ENCODE peak calls at places on chromosome 1, in eight cellular contexts. One of them, this sample, is unnamed.

GRCh38 chr1:221487781-221488520 is 253.9 kb downstream of the DUSP10 start:
- DNase-seq in GM23338: no peak
- DNase-seq in spleen: no peak
- DNase-seq in choroid plexus epithelial cell: peak; percentile 88
- DNase-seq in cardiac fibroblast: peak; percentile 22
- DNase-seq in suprapubic skin: no peak
- DNase-seq in GM12865: no peak
- DNase-seq in breast epithelium: no peak
- DNase-seq in this sample: peak; percentile 65

GRCh38 chr1:164587617-164588367 is 28.8 kb downstream of the PBX1 start:
- DNase-seq in GM23338: no peak
- DNase-seq in spleen: no peak
- DNase-seq in choroid plexus epithelial cell: no peak
- DNase-seq in cardiac fibroblast: no peak
- DNase-seq in suprapubic skin: no peak
- DNase-seq in GM12865: no peak
- DNase-seq in breast epithelium: no peak
- DNase-seq in this sample: no peak

GRCh38 chr1:93919780-93920179 is 10.6 kb upstream of the GCLM start:
- DNase-seq in GM23338: peak; percentile 75
- DNase-seq in spleen: no peak
- DNase-seq in choroid plexus epithelial cell: no peak
- DNase-seq in cardiac fibroblast: no peak
- DNase-seq in suprapubic skin: no peak
- DNase-seq in GM12865: no peak
- DNase-seq in breast epithelium: no peak
- DNase-seq in this sample: no peak

GRCh38 chr1:173798078-173798477 is 26.4 kb upstream of the DARS2 start:
- DNase-seq in GM23338: no peak
- DNase-seq in spleen: no peak
- DNase-seq in choroid plexus epithelial cell: no peak
- DNase-seq in cardiac fibroblast: no peak
- DNase-seq in suprapubic skin: no peak
- DNase-seq in GM12865: no peak
- DNase-seq in breast epithelium: no peak
- DNase-seq in this sample: no peak

GRCh38 chr1:234605983-234606730 is 3.8 kb downstream of the IRF2BP2 start:
- DNase-seq in GM23338: no peak
- DNase-seq in spleen: peak; percentile 86
- DNase-seq in choroid plexus epithelial cell: peak; percentile 70
- DNase-seq in cardiac fibroblast: peak; percentile 79
- DNase-seq in suprapubic skin: no peak
- DNase-seq in GM12865: peak; percentile 52
- DNase-seq in breast epithelium: peak; percentile 69
- DNase-seq in this sample: peak; percentile 45

GRCh38 chr1:183892351-183892793 is 87.5 kb downstream of the RGL1 start:
- DNase-seq in GM23338: no peak
- DNase-seq in spleen: no peak
- DNase-seq in choroid plexus epithelial cell: peak; percentile 71
- DNase-seq in cardiac fibroblast: peak; percentile 48
- DNase-seq in suprapubic skin: no peak
- DNase-seq in GM12865: no peak
- DNase-seq in breast epithelium: no peak
- DNase-seq in this sample: peak; percentile 49

GRCh38 chr1:183148599-183148998 is 37.5 kb upstream of the LAMC2 start:
- DNase-seq in GM23338: no peak
- DNase-seq in spleen: no peak
- DNase-seq in choroid plexus epithelial cell: peak; percentile 70
- DNase-seq in cardiac fibroblast: peak; percentile 59
- DNase-seq in suprapubic skin: no peak
- DNase-seq in GM12865: no peak
- DNase-seq in breast epithelium: no peak
- DNase-seq in this sample: no peak

GRCh38 chr1:63486679-63487078 is 36.3 kb downstream of the ITGB3BP start:
- DNase-seq in GM23338: no peak
- DNase-seq in spleen: no peak
- DNase-seq in choroid plexus epithelial cell: peak; percentile 69
- DNase-seq in cardiac fibroblast: peak; percentile 15
- DNase-seq in suprapubic skin: no peak
- DNase-seq in GM12865: no peak
- DNase-seq in breast epithelium: no peak
- DNase-seq in this sample: peak; percentile 4

GRCh38 chr1:156860639-156861423 is at the start of gene NTRK1:
- DNase-seq in GM23338: peak; percentile 77
- DNase-seq in spleen: no peak
- DNase-seq in choroid plexus epithelial cell: no peak
- DNase-seq in cardiac fibroblast: peak; percentile 25
- DNase-seq in suprapubic skin: no peak
- DNase-seq in GM12865: peak; percentile 48
- DNase-seq in breast epithelium: no peak
- DNase-seq in this sample: no peak

GRCh38 chr1:234779160-234779538 is 169.2 kb upstream of the IRF2BP2 start:
- DNase-seq in GM23338: no peak
- DNase-seq in spleen: peak; percentile 81
- DNase-seq in choroid plexus epithelial cell: no peak
- DNase-seq in cardiac fibroblast: no peak
- DNase-seq in suprapubic skin: peak; percentile 74
- DNase-seq in GM12865: no peak
- DNase-seq in breast epithelium: peak; percentile 18
- DNase-seq in this sample: no peak

GRCh38 chr1:77197351-77197750 is 21.9 kb downstream of the PIGK start:
- DNase-seq in GM23338: no peak
- DNase-seq in spleen: no peak
- DNase-seq in choroid plexus epithelial cell: no peak
- DNase-seq in cardiac fibroblast: no peak
- DNase-seq in suprapubic skin: no peak
- DNase-seq in GM12865: no peak
- DNase-seq in breast epithelium: no peak
- DNase-seq in this sample: no peak

GRCh38 chr1:186628910-186629309 is 51.3 kb downstream of the PTGS2 start:
- DNase-seq in GM23338: no peak
- DNase-seq in spleen: no peak
- DNase-seq in choroid plexus epithelial cell: no peak
- DNase-seq in cardiac fibroblast: no peak
- DNase-seq in suprapubic skin: no peak
- DNase-seq in GM12865: peak; percentile 33
- DNase-seq in breast epithelium: no peak
- DNase-seq in this sample: no peak

GRCh38 chr1:227897704-227898438 is 49.9 kb downstream of the WNT9A start:
- DNase-seq in GM23338: no peak
- DNase-seq in spleen: peak; percentile 47
- DNase-seq in choroid plexus epithelial cell: no peak
- DNase-seq in cardiac fibroblast: no peak
- DNase-seq in suprapubic skin: peak; percentile 70
- DNase-seq in GM12865: no peak
- DNase-seq in breast epithelium: peak; percentile 13
- DNase-seq in this sample: no peak

GRCh38 chr1:71193153-71193552 is 112.3 kb upstream of the ZRANB2 start:
- DNase-seq in GM23338: no peak
- DNase-seq in spleen: no peak
- DNase-seq in choroid plexus epithelial cell: no peak
- DNase-seq in cardiac fibroblast: peak; percentile 48
- DNase-seq in suprapubic skin: no peak
- DNase-seq in GM12865: no peak
- DNase-seq in breast epithelium: no peak
- DNase-seq in this sample: peak; percentile 34

GRCh38 chr1:16153110-16153998 is 2.5 kb downstream of the EPHA2 start:
- DNase-seq in GM23338: no peak
- DNase-seq in spleen: no peak
- DNase-seq in choroid plexus epithelial cell: no peak
- DNase-seq in cardiac fibroblast: no peak
- DNase-seq in suprapubic skin: no peak
- DNase-seq in GM12865: no peak
- DNase-seq in breast epithelium: no peak
- DNase-seq in this sample: no peak
- H3K4me3 ChIP-seq in GM23338: peak overlapping the region; percentile 92
- H3K4me3 ChIP-seq in spleen: peak overlapping the region; percentile 61
- H3K4me3 ChIP-seq in choroid plexus epithelial cell: peak overlapping the region; percentile 85
- H3K4me3 ChIP-seq in cardiac fibroblast: peak overlapping the region; percentile 90
- H3K4me3 ChIP-seq in suprapubic skin: peak overlapping the region; percentile 84
- H3K4me3 ChIP-seq in GM12865: no peak overlapping the region
- H3K4me3 ChIP-seq in breast epithelium: peak overlapping the region; percentile 64
- H3K4me3 ChIP-seq in this sample: peak overlapping the region; percentile 79

GRCh38 chr1:118185083-118185899 is at the start of gene SPAG17:
- DNase-seq in GM23338: peak; percentile 99
- DNase-seq in spleen: no peak
- DNase-seq in choroid plexus epithelial cell: peak; percentile 65
- DNase-seq in cardiac fibroblast: peak; percentile 74
- DNase-seq in suprapubic skin: peak; percentile 82
- DNase-seq in GM12865: peak; percentile 72
- DNase-seq in breast epithelium: no peak
- DNase-seq in this sample: peak; percentile 80
- TF ChIP-seq CTCF in GM23338: peak; percentile 49
- TF ChIP-seq CTCF in spleen: no peak
- TF ChIP-seq CTCF in choroid plexus epithelial cell: peak; percentile 37
- TF ChIP-seq CTCF in cardiac fibroblast: no peak
- TF ChIP-seq CTCF in suprapubic skin: no peak
- TF ChIP-seq CTCF in GM12865: no peak
- TF ChIP-seq CTCF in breast epithelium: no peak
- TF ChIP-seq CTCF in this sample: peak; percentile 56

GRCh38 chr1:160741597-160742348 is 2.7 kb downstream of the SLAMF7 start:
- DNase-seq in GM23338: peak; percentile 41
- DNase-seq in spleen: no peak
- DNase-seq in choroid plexus epithelial cell: no peak
- DNase-seq in cardiac fibroblast: no peak
- DNase-seq in suprapubic skin: no peak
- DNase-seq in GM12865: no peak
- DNase-seq in breast epithelium: no peak
- DNase-seq in this sample: no peak

GRCh38 chr1:160743266-160743665 is 4.2 kb downstream of the SLAMF7 start:
- DNase-seq in GM23338: no peak
- DNase-seq in spleen: no peak
- DNase-seq in choroid plexus epithelial cell: no peak
- DNase-seq in cardiac fibroblast: no peak
- DNase-seq in suprapubic skin: no peak
- DNase-seq in GM12865: no peak
- DNase-seq in breast epithelium: no peak
- DNase-seq in this sample: no peak

GRCh38 chr1:160744287-160744857 is 5.3 kb downstream of the SLAMF7 start:
- DNase-seq in GM23338: no peak
- DNase-seq in spleen: no peak
- DNase-seq in choroid plexus epithelial cell: no peak
- DNase-seq in cardiac fibroblast: no peak
- DNase-seq in suprapubic skin: no peak
- DNase-seq in GM12865: peak; percentile 80
- DNase-seq in breast epithelium: no peak
- DNase-seq in this sample: no peak

GRCh38 chr1:160741092-160741501 is 2.0 kb downstream of the SLAMF7 start:
- DNase-seq in GM23338: no peak
- DNase-seq in spleen: no peak
- DNase-seq in choroid plexus epithelial cell: no peak
- DNase-seq in cardiac fibroblast: no peak
- DNase-seq in suprapubic skin: no peak
- DNase-seq in GM12865: peak; percentile 55
- DNase-seq in breast epithelium: no peak
- DNase-seq in this sample: no peak

DNA sequence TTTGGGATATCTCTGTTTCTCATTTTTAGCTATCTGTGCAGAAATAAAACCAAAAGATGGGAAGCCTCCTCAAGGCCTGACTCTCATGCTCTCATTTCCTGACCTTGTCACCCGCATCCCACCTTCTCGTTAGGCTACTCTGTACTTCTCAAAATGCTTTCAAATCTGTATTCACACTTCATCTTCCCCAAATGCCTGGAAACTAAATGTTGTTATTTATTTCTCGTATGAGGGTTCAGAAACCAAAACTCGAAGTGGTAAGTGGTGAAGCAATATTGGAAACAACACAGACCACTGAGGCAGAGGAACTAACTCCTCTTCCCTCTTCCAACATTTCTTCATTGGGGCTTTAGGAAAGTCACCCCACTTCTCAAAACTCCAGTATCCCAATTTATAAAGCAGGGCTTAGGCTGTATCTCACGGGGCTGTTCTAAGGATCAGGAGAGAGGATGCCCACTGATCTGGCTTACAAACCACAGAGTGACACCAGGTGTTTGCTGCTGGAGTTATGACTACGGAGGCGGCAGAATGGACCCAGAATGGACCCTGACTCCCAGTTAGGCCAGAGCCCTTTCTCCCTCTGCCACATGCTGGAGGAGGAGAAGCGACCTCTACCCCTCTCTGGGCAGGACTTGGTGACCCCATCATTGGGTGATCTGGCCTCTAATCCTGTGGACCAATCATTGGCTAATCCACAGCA is 3.5 kb downstream of the SLAMF7 start:
- DNase-seq in GM23338: no peak
- DNase-seq in spleen: no peak
- DNase-seq in choroid plexus epithelial cell: no peak
- DNase-seq in cardiac fibroblast: no peak
- DNase-seq in suprapubic skin: no peak
- DNase-seq in GM12865: peak; percentile 35
- DNase-seq in breast epithelium: no peak
- DNase-seq in this sample: no peak
- H3K4me3 ChIP-seq in GM23338: no peak overlapping the region
- H3K4me3 ChIP-seq in spleen: no peak overlapping the region
- H3K4me3 ChIP-seq in choroid plexus epithelial cell: no peak overlapping the region
- H3K4me3 ChIP-seq in cardiac fibroblast: no peak overlapping the region
- H3K4me3 ChIP-seq in suprapubic skin: no peak overlapping the region
- H3K4me3 ChIP-seq in GM12865: peak overlapping the region; percentile 68
- H3K4me3 ChIP-seq in breast epithelium: no peak overlapping the region
- H3K4me3 ChIP-seq in this sample: no peak overlapping the region

GRCh38 chr1:25145775-25146381 is 86.4 kb downstream of the SYF2 start:
- DNase-seq in GM23338: no peak
- DNase-seq in spleen: no peak
- DNase-seq in choroid plexus epithelial cell: no peak
- DNase-seq in cardiac fibroblast: no peak
- DNase-seq in suprapubic skin: no peak
- DNase-seq in GM12865: peak; percentile 54
- DNase-seq in breast epithelium: no peak
- DNase-seq in this sample: no peak

GRCh38 chr1:25150998-25151397 is 81.3 kb downstream of the SYF2 start:
- DNase-seq in GM23338: no peak
- DNase-seq in spleen: no peak
- DNase-seq in choroid plexus epithelial cell: no peak
- DNase-seq in cardiac fibroblast: no peak
- DNase-seq in suprapubic skin: no peak
- DNase-seq in GM12865: no peak
- DNase-seq in breast epithelium: no peak
- DNase-seq in this sample: no peak

GRCh38 chr1:25146382-25146855 is 85.9 kb downstream of the SYF2 start:
- DNase-seq in GM23338: no peak
- DNase-seq in spleen: no peak
- DNase-seq in choroid plexus epithelial cell: no peak
- DNase-seq in cardiac fibroblast: no peak
- DNase-seq in suprapubic skin: no peak
- DNase-seq in GM12865: no peak
- DNase-seq in breast epithelium: peak; percentile 36
- DNase-seq in this sample: no peak

DNA sequence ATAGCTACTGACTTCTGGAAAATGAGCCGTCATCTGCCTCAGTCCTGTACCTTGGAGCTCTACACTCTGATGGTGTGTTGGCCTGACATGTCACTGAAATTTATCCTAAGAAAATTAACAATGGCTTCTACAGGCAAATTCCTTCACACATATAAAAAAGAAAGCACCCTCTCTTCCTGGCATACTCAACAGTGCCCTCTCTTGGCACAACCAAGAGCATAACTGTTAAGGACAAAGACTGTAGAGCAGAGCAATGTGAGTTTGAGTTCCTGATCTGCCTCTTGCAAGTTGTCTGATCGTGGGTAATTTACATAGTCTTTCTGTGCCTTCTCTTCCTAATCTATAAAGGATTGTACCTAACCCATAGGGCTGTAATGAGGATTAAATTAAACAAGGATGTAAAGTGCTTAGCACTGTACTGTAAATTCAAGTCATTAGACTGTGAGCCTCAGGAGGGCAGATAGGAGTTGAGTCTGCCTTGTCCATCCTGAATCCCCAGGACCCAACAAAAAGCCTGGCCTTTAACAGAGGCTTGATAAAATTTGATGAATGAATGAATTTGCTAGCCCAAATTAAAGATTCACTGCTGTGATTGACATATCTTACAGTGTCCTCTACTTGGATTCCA is 83.5 kb downstream of the SYF2 start:
- DNase-seq in GM23338: peak; percentile 74
- DNase-seq in spleen: no peak
- DNase-seq in choroid plexus epithelial cell: peak; percentile 33
- DNase-seq in cardiac fibroblast: peak; percentile 5
- DNase-seq in suprapubic skin: no peak
- DNase-seq in GM12865: peak; percentile 69
- DNase-seq in breast epithelium: no peak
- DNase-seq in this sample: no peak
- TF ChIP-seq CTCF in GM23338: peak; percentile 79
- TF ChIP-seq CTCF in spleen: peak; percentile 44
- TF ChIP-seq CTCF in choroid plexus epithelial cell: peak; percentile 52
- TF ChIP-seq CTCF in cardiac fibroblast: peak; percentile 47
- TF ChIP-seq CTCF in suprapubic skin: no peak
- TF ChIP-seq CTCF in GM12865: peak; percentile 74
- TF ChIP-seq CTCF in breast epithelium: no peak
- TF ChIP-seq CTCF in this sample: no peak

This sample was measured in foreskin fibroblast.